ENCODE peak calls at places on chromosomes 16 and 17, in seven cellular contexts. Z, K, Y, M, X, H and V are unnamed samples.

GRCh38 chr17:51336112-51336822 is 75.9 kb downstream of the UTP18 start:
- DNase-seq in Z (no peak), K (no peak), Y (no peak), M (no peak), X (no peak), H (no peak), V (no peak)

GRCh38 chr16:57623251-57624043 is 5.0 kb upstream of the ADGRG1 start:
- DNase-seq in Z (no peak), K (no peak), Y (peak), M (no peak), X (peak), H (no peak), V (peak)

GRCh38 chr16:27242398-27242797 is 26.2 kb downstream of the NSMCE1 start:
- DNase-seq in Z (no peak), K (no peak), Y (no peak), M (no peak), X (no peak), H (no peak), V (no peak)

GRCh38 chr16:21580807-21581206 is 18.6 kb upstream of the METTL9 start:
- DNase-seq in Z (no peak), K (no peak), Y (no peak), M (no peak), X (no peak), H (no peak), V (no peak)

GRCh38 chr16:52552643-52553042 is 5.7 kb upstream of the TOX3 start:
- DNase-seq in Z (no peak), K (no peak), Y (no peak), M (no peak), X (no peak), H (no peak), V (no peak)

GRCh38 chr17:40109471-40109824 is 9.1 kb upstream of the NR1D1 start:
- DNase-seq in Z (no peak), K (no peak), Y (no peak), M (peak), X (no peak), H (no peak), V (peak)

GRCh38 chr16:85753559-85753958 is 2.7 kb upstream of the C16orf74 start:
- DNase-seq in Z (no peak), K (no peak), Y (peak), M (no peak), X (peak), H (no peak), V (no peak)

GRCh38 chr16:6081320-6081976 is 983.9 kb upstream of the EEF2KMT start:
- DNase-seq in Z (no peak), K (no peak), Y (no peak), M (no peak), X (no peak), H (no peak), V (peak)

GRCh38 chr17:59829217-59830006 is 63.3 kb downstream of the TUBD1 start:
- DNase-seq in Z (no peak), K (no peak), Y (no peak), M (peak), X (no peak), H (no peak), V (peak)

GRCh38 chr17:35931794-35932419 is 1.3 kb upstream of the RDM1 start:
- DNase-seq in Z (no peak), K (peak), Y (no peak), M (peak), X (no peak), H (no peak), V (peak)

GRCh38 chr17:36921131-36921851 is 16.0 kb upstream of the LHX1 start:
- DNase-seq in Z (no peak), K (no peak), Y (peak), M (no peak), X (no peak), H (no peak), V (no peak)

GRCh38 chr16:72829846-72830620 is 217.9 kb downstream of the ZFHX3 start:
- DNase-seq in Z (no peak), K (no peak), Y (no peak), M (no peak), X (no peak), H (no peak), V (no peak)

GRCh38 chr17:77634710-77635109 is 323.8 kb upstream of the TNRC6C start:
- DNase-seq in Z (no peak), K (no peak), Y (no peak), M (peak), X (no peak), H (no peak), V (no peak)

GRCh38 chr16:78745491-78746019 is 646.1 kb downstream of the WWOX start:
- DNase-seq in Z (no peak), K (no peak), Y (no peak), M (no peak), X (no peak), H (no peak), V (no peak)

GRCh38 chr16:50888486-50889261 is 146.8 kb downstream of the CYLD start:
- DNase-seq in Z (no peak), K (no peak), Y (no peak), M (no peak), X (no peak), H (no peak), V (no peak)

GRCh38 chr16:4361944-4362311 is 9.7 kb upstream of the VASN start:
- DNase-seq in Z (no peak), K (no peak), Y (no peak), M (no peak), X (no peak), H (no peak), V (no peak)

GRCh38 chr16:54930034-54930938 is at the start of gene IRX5:
- DNase-seq in Z (peak), K (peak), Y (peak), M (peak), X (peak), H (peak), V (peak)

GRCh38 chr16:84973776-84974523 is 37.4 kb downstream of the ZDHHC7 start:
- DNase-seq in Z (no peak), K (no peak), Y (no peak), M (no peak), X (no peak), H (no peak), V (no peak)

GRCh38 chr16:68049448-68049847 is 26.4 kb downstream of the DUS2 start:
- DNase-seq in Z (no peak), K (no peak), Y (no peak), M (no peak), X (no peak), H (no peak), V (no peak)

GRCh38 chr17:78923660-78924453 is 1.3 kb downstream of the TIMP2 start:
- DNase-seq in Z (peak), K (no peak), Y (peak), M (peak), X (peak), H (no peak), V (no peak)

GRCh38 chr16:23079683-23080221 is 69.5 kb downstream of the USP31 start:
- DNase-seq in Z (no peak), K (no peak), Y (no peak), M (peak), X (peak), H (no peak), V (peak)

GRCh38 chr16:86975445-86975844 is 341.7 kb downstream of the C16orf95 start:
- DNase-seq in Z (no peak), K (no peak), Y (no peak), M (peak), X (no peak), H (no peak), V (no peak)

GRCh38 chr16:19328364-19328763 is 42.8 kb downstream of the CLEC19A start:
- DNase-seq in Z (no peak), K (no peak), Y (no peak), M (no peak), X (no peak), H (no peak), V (no peak)

GRCh38 chr16:47058295-47059086 is 85.0 kb upstream of the DNAJA2 start:
- DNase-seq in Z (peak), K (no peak), Y (no peak), M (no peak), X (peak), H (no peak), V (peak)

GRCh38 chr16:71499775-71500364 is 10.7 kb upstream of the ZNF19 start:
- DNase-seq in Z (no peak), K (no peak), Y (no peak), M (peak), X (peak), H (peak), V (peak)

GRCh38 chr16:86580063-86580797 is 1.9 kb downstream of the FOXL1 start:
- DNase-seq in Z (no peak), K (no peak), Y (no peak), M (no peak), X (no peak), H (no peak), V (no peak)

GRCh38 chr16:52727878-52728277 is 180.9 kb upstream of the TOX3 start:
- DNase-seq in Z (no peak), K (no peak), Y (no peak), M (no peak), X (no peak), H (no peak), V (no peak)

GRCh38 chr17:38893113-38893512 is 23.3 kb downstream of the LASP1 start:
- DNase-seq in Z (no peak), K (no peak), Y (no peak), M (no peak), X (no peak), H (no peak), V (no peak)

GRCh38 chr17:13265306-13265705 is 247.5 kb upstream of the ELAC2 start:
- DNase-seq in Z (no peak), K (no peak), Y (no peak), M (no peak), X (no peak), H (no peak), V (no peak)

GRCh38 chr17:8237886-8238285 is 10.0 kb downstream of the CTC1 start:
- DNase-seq in Z (no peak), K (no peak), Y (no peak), M (no peak), X (no peak), H (no peak), V (no peak)

GRCh38 chr16:85422124-85422373 is 191.1 kb upstream of the GSE1 start:
- DNase-seq in Z (no peak), K (no peak), Y (no peak), M (no peak), X (no peak), H (no peak), V (no peak)

GRCh38 chr16:847681-848445 is 47.3 kb upstream of the GNG13 start:
- DNase-seq in Z (no peak), K (peak), Y (no peak), M (no peak), X (no peak), H (no peak), V (no peak)

GRCh38 chr17:72134560-72135399 is 14.0 kb downstream of the SOX9 start:
- DNase-seq in Z (no peak), K (no peak), Y (no peak), M (no peak), X (no peak), H (no peak), V (no peak)

GRCh38 chr17:72538921-72539352 is 418.1 kb downstream of the SOX9 start:
- DNase-seq in Z (no peak), K (no peak), Y (peak), M (no peak), X (no peak), H (no peak), V (no peak)

GRCh38 chr17:7217113-7217987 is 2.3 kb downstream of the DLG4 start:
- DNase-seq in Z (no peak), K (peak), Y (peak), M (peak), X (no peak), H (no peak), V (peak)

GRCh38 chr17:80611831-80612230 is 67.2 kb downstream of the RPTOR start:
- DNase-seq in Z (no peak), K (no peak), Y (no peak), M (peak), X (no peak), H (no peak), V (no peak)

GRCh38 chr16:70738083-70738977 is 52.5 kb upstream of the MTSS2 start:
- DNase-seq in Z (no peak), K (peak), Y (peak), M (peak), X (peak), H (peak), V (peak)

GRCh38 chr17:17744116-17744515 is 62.9 kb downstream of the RAI1 start:
- DNase-seq in Z (no peak), K (no peak), Y (no peak), M (no peak), X (no peak), H (no peak), V (no peak)

GRCh38 chr17:47244697-47245096 is 8.9 kb upstream of the ITGB3 start:
- DNase-seq in Z (no peak), K (no peak), Y (no peak), M (no peak), X (no peak), H (no peak), V (no peak)

GRCh38 chr17:3875317-3875716 is 17.5 kb downstream of the CAMKK1 start:
- DNase-seq in Z (no peak), K (no peak), Y (no peak), M (no peak), X (no peak), H (no peak), V (no peak)
- H3K27ac ChIP-seq in Z (no peak), K (no peak), Y (no peak), M (no peak), X (no peak), H (no peak), V (no peak)

GRCh38 chr16:88453217-88453531 is at the start of gene ZFPM1:
- DNase-seq in Z (no peak), K (no peak), Y (no peak), M (no peak), X (no peak), H (no peak), V (no peak)
- H3K4me3 ChIP-seq in Z (peak), K (peak), Y (peak), M (peak), X (peak), H (peak), V (peak)

GRCh38 chr17:41967921-41968578 is 1.5 kb downstream of the CNP start:
- DNase-seq in Z (no peak), K (peak), Y (no peak), M (no peak), X (no peak), H (no peak), V (no peak)
- TF ChIP-seq POLR2A in Z (no peak), K (no peak), Y (no peak), M (no peak), X (no peak), H (no peak), V (no peak)

DNA sequence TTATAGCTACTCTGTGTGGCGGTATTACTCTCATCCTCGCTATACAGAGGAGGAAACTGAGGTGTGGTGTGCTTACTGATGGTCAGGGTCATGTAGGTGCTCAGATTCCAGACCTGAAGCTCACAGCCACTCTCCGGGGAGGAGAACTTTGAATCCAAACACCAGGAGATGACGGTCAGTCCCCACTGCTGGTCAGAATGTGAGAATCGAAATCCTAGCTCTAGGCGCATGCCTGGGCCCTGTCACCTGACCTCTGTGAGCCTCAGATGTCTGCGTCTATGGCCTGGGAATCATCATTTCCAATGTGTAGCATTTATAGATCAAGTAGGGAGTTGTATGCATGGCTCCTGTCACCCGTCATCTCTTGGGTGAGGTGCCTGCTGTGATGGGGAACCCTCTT is 317.4 kb downstream of the SNX29 start:
- DNase-seq in Z (no peak), K (no peak), Y (no peak), M (no peak), X (no peak), H (no peak), V (no peak)
- H3K27ac ChIP-seq in Z (no peak), K (no peak), Y (no peak), M (no peak), X (no peak), H (no peak), V (no peak)

DNA sequence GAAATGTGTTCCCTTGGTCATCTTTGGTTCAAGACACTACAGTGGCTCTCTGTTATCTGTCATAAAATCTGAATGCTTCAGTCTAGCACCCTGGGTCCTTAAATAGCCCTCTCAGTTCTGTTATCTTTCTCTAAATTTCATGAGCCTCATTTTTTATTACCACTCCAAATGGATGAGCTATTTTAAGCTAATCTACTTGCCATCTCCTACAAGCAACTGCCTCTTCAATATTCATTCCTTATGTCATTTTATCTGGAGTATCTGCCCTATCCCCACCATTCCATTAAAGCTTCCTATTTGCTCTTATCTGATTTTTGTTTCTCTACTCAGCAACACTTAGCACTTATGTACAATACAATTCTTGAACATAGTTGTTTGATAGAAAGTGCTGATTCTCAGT is 28.0 kb upstream of the EVI2A start:
- DNase-seq in Z (no peak), K (no peak), Y (no peak), M (no peak), X (no peak), H (no peak), V (no peak)
- H3K4me3 ChIP-seq in Z (no peak), K (no peak), Y (no peak), M (no peak), X (no peak), H (no peak), V (no peak)

GRCh38 chr16:69522041-69522578 is 43.7 kb upstream of the NFAT5 start:
- DNase-seq in Z (no peak), K (no peak), Y (no peak), M (no peak), X (no peak), H (no peak), V (no peak)

GRCh38 chr16:69520800-69521602 is 44.8 kb upstream of the NFAT5 start:
- DNase-seq in Z (no peak), K (no peak), Y (no peak), M (no peak), X (no peak), H (no peak), V (no peak)

GRCh38 chr16:69523571-69523970 is 42.2 kb upstream of the NFAT5 start:
- DNase-seq in Z (no peak), K (no peak), Y (no peak), M (no peak), X (no peak), H (no peak), V (peak)

GRCh38 chr16:69520413-69520799 is 45.4 kb upstream of the NFAT5 start:
- DNase-seq in Z (no peak), K (no peak), Y (no peak), M (no peak), X (no peak), H (no peak), V (no peak)

DNA sequence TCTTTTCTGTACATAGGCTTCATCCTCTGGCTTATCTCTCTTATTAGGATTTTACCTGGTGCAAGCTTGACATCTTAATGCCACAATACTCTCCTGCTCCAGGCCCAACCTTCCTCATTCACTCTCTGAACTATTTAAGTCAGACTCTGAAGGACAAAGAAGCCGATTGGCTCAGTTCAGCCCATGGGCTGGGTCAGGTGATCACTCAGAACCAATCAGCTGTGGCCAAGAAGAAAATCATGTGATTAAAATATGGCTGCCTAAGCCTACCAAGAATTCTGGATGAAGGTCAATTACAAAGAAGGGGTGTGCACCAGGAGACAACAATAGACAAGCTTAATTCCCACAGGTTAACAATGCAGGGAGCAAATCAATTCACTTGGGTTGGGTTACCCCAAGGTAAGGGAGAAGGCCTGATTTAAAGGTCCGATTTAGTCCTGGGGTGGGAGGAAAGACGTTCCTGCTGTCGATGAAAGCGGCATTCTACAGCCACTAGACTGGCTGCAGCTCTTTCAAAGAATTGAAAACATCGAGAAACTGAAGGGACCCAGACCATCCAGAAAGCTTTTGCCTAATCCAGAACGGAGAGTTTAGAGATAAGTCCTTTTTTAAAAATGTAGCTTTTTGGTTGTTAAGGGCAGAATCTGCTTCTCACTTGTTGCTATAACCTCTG is 42.9 kb upstream of the NFAT5 start:
- DNase-seq in Z (no peak), K (no peak), Y (no peak), M (no peak), X (no peak), H (no peak), V (no peak)
- TF ChIP-seq POLR2A in Z (no peak), K (no peak), Y (no peak), M (no peak), X (no peak), H (no peak), V (no peak)

DNA sequence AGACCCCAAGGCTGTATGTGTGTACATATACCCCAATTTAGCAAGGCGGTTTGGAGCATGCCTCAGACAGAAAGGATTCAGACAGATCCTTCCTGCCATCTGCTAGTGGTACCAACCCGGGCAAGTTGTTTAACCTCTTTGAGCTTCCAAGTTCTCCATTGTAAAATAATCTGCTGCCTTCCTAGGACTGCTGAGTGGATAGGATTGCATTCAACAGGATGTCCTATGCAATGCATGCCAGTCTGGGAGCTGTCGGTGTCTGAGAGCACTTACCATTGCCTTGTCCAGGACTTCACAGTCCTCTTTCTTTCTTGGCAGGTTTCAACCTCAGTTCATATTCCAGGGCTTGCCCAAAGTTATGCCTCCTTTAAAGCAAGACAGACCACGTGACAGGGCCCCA is 2.0 kb downstream of the CDH13 start:
- DNase-seq in Z (no peak), K (no peak), Y (no peak), M (peak), X (no peak), H (peak), V (no peak)
- H3K27ac ChIP-seq in Z (peak), K (peak), Y (no peak), M (peak), X (no peak), H (peak), V (no peak)

GRCh38 chr17:1553354-1554266 is 9.0 kb downstream of the PITPNA start:
- DNase-seq in Z (no peak), K (no peak), Y (no peak), M (peak), X (no peak), H (no peak), V (no peak)

GRCh38 chr17:1554751-1555617 is 7.6 kb downstream of the PITPNA start:
- DNase-seq in Z (no peak), K (no peak), Y (no peak), M (no peak), X (no peak), H (no peak), V (peak)

GRCh38 chr17:1557355-1558095 is 5.1 kb downstream of the PITPNA start:
- DNase-seq in Z (no peak), K (no peak), Y (no peak), M (peak), X (no peak), H (no peak), V (peak)

GRCh38 chr17:1558401-1558800 is 4.2 kb downstream of the PITPNA start:
- DNase-seq in Z (no peak), K (no peak), Y (no peak), M (no peak), X (no peak), H (no peak), V (no peak)

GRCh38 chr17:1555618-1556471 is 6.7 kb downstream of the PITPNA start:
- DNase-seq in Z (no peak), K (peak), Y (no peak), M (no peak), X (no peak), H (no peak), V (peak)
- H3K4me3 ChIP-seq in Z (no peak), K (no peak), Y (no peak), M (no peak), X (no peak), H (no peak), V (no peak)

GRCh38 chr17:61631800-61632199 is 40.8 kb upstream of the NACA2 start:
- DNase-seq in Z (no peak), K (no peak), Y (no peak), M (no peak), X (no peak), H (no peak), V (no peak)
- TF ChIP-seq POLR2A in Z (no peak), K (no peak), Y (no peak), M (no peak), X (no peak), H (no peak), V (no peak)

GRCh38 chr16:17445421-17445820 is 25.3 kb downstream of the XYLT1 start:
- DNase-seq in Z (no peak), K (no peak), Y (no peak), M (no peak), X (no peak), H (no peak), V (no peak)
- H3K27ac ChIP-seq in Z (no peak), K (no peak), Y (no peak), M (no peak), X (no peak), H (no peak), V (no peak)